ENCODE peak calls at places on chromosomes 16 and 17, in seven cellular contexts. S is DND-41; N is neural progenitor cell; O is heart right ventricle; A is gastrocnemius medialis; B is CD8-positive, alpha-beta memory T cell; K is OCI-LY7. J is an unnamed sample.
A peak's percentile ranks its signal among the peaks of the same experiment; 100 is the strongest.

GRCh38 chr17:15444805-15445204 is 22.6 kb downstream of the CDRT4 start:
- DNase-seq in K (no peak), B (no peak), S (peak; percentile 73), O (no peak), A (no peak), N (no peak), J (no peak)

GRCh38 chr17:64042700-64043485 is 22.5 kb upstream of the ICAM2 start:
- DNase-seq in K (no peak), A (no peak), O (no peak), B (no peak), N (no peak), S (no peak), J (no peak)

GRCh38 chr17:27241346-27241946 is 52.5 kb upstream of the WSB1 start:
- DNase-seq in S (no peak), N (no peak), K (no peak), A (no peak), B (no peak), O (no peak), J (peak; percentile 95)

GRCh38 chr17:39174907-39175694 is 9.1 kb upstream of the ARL5C start:
- DNase-seq in B (peak; percentile 67), K (peak; percentile 91), O (peak; percentile 77), A (peak; percentile 55), S (peak; percentile 86), N (peak; percentile 93), J (peak; percentile 66)

GRCh38 chr17:44900894-44901293 is 1.6 kb upstream of the EFTUD2 start:
- DNase-seq in K (no peak), B (no peak), O (no peak), S (no peak), N (no peak), A (no peak), J (no peak)

GRCh38 chr17:67639555-67639954 is 78.2 kb upstream of the NOL11 start:
- DNase-seq in B (no peak), N (no peak), O (no peak), S (no peak), A (no peak), K (no peak), J (no peak)

GRCh38 chr16:14172200-14172805 is 101.2 kb downstream of the MRTFB start:
- DNase-seq in B (no peak), N (no peak), A (no peak), O (no peak), S (no peak), K (no peak), J (no peak)

GRCh38 chr17:48351916-48352332 is 78.1 kb downstream of the SKAP1 start:
- DNase-seq in B (peak; percentile 24), S (no peak), K (peak; percentile 64), O (no peak), A (no peak), N (peak; percentile 34), J (no peak)

GRCh38 chr17:39981207-39982068 is 831 bp downstream of the PSMD3 start:
- DNase-seq in K (peak; percentile 14), N (peak; percentile 8), B (no peak), S (no peak), O (no peak), A (no peak), J (no peak)

GRCh38 chr16:77385481-77385880 is 49.4 kb downstream of the ADAMTS18 start:
- DNase-seq in S (no peak), K (no peak), A (no peak), B (no peak), O (no peak), N (no peak), J (no peak)

GRCh38 chr17:44628234-44629188 is 27.8 kb upstream of the MEIOC start:
- DNase-seq in A (no peak), B (no peak), N (peak; percentile 96), K (peak; percentile 82), S (no peak), O (peak; percentile 66), J (no peak)

GRCh38 chr17:56908061-56908542 is 5.7 kb downstream of the TRIM25 start:
- DNase-seq in O (peak; percentile 55), B (peak; percentile 17), S (no peak), K (peak; percentile 70), A (no peak), N (no peak), J (no peak)

GRCh38 chr16:25009822-25010221 is 5.3 kb downstream of the ARHGAP17 start:
- DNase-seq in N (no peak), K (no peak), O (peak; percentile 40), A (no peak), B (no peak), S (no peak), J (no peak)

GRCh38 chr17:32015245-32016013 is 8.2 kb downstream of the LRRC37B start:
- DNase-seq in N (no peak), S (no peak), O (no peak), K (no peak), A (peak; percentile 71), B (no peak), J (no peak)

GRCh38 chr17:71071837-71072236 is 902.5 kb downstream of the KCNJ2 start:
- DNase-seq in S (no peak), A (no peak), O (no peak), N (no peak), K (no peak), B (no peak), J (no peak)

GRCh38 chr17:63665527-63666214 is 34.3 kb downstream of the LIMD2 start:
- DNase-seq in B (no peak), S (no peak), A (no peak), N (no peak), O (no peak), K (peak; percentile 48), J (no peak)

GRCh38 chr17:38591759-38592241 is 14.0 kb downstream of the SRCIN1 start:
- DNase-seq in K (no peak), A (no peak), N (no peak), O (no peak), S (peak; percentile 88), B (peak; percentile 30), J (no peak)

GRCh38 chr16:51535591-51535990 is 384.5 kb upstream of the SALL1 start:
- DNase-seq in K (no peak), O (no peak), A (no peak), S (no peak), B (no peak), N (peak; percentile 36), J (no peak)

GRCh38 chr17:8755590-8756255 is 2.6 kb downstream of the SPDYE4 start:
- DNase-seq in N (no peak), O (no peak), S (no peak), K (no peak), B (no peak), A (no peak), J (no peak)
- H3K36me3 ChIP-seq in N (no peaks in the 10 kb centered on the region), O (no peaks in the 10 kb centered on the region), S (no peaks in the 10 kb centered on the region), K (no peaks in the 10 kb centered on the region), B (no peaks in the 10 kb centered on the region), A (no peaks in the 10 kb centered on the region), J (no peaks in the 10 kb centered on the region)

GRCh38 chr17:30821751-30822723 is 2.5 kb downstream of the CRLF3 start:
- DNase-seq in B (no peak), N (no peak), A (no peak), S (no peak), O (no peak), K (peak; percentile 37), J (no peak)

GRCh38 chr17:30824002-30824355 is 513 bp downstream of the CRLF3 start:
- DNase-seq in B (no peak), A (no peak), S (peak; percentile 48), O (no peak), K (peak; percentile 36), N (no peak), J (no peak)

GRCh38 chr17:30824356-30825145 is at the start of gene CRLF3:
- DNase-seq in B (peak; percentile 91), O (peak; percentile 90), N (peak; percentile 97), A (peak; percentile 73), K (peak; percentile 95), S (peak; percentile 92), J (peak; percentile 96)

GRCh38 chr17:30819941-30820705 is 4.4 kb downstream of the CRLF3 start:
- DNase-seq in N (no peak), O (no peak), B (no peak), K (no peak), S (no peak), A (no peak), J (no peak)

DNA sequence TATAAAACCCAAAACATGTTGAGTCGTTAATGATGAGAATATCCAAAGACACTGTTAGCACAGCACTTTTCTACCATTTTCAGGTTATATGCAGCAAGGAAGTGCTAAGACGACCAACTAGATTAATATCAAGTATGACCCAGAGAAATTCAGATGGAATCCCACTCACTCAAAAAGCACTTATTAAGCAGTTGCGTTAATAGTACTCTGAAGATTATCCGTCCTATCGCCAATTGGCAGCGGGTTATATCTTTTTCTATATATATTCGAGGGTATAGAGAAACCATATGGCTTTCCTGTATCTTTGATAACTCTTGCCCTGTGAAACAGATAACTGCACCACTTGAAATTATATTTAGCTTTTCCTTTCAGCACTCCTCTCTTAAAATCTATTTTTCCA is 1.1 kb downstream of the CRLF3 start:
- DNase-seq in B (no peak), S (no peak), N (no peak), O (no peak), A (no peak), K (no peak), J (no peak)
- H3K4me3 ChIP-seq in B (peak overlapping the region; percentile 96), S (peak overlapping the region; percentile 92), N (peak overlapping the region; percentile 83), O (peak overlapping the region; percentile 98), A (peak overlapping the region; percentile 94), K (peak overlapping the region; percentile 80), J (peak overlapping the region; percentile 65)

DNA sequence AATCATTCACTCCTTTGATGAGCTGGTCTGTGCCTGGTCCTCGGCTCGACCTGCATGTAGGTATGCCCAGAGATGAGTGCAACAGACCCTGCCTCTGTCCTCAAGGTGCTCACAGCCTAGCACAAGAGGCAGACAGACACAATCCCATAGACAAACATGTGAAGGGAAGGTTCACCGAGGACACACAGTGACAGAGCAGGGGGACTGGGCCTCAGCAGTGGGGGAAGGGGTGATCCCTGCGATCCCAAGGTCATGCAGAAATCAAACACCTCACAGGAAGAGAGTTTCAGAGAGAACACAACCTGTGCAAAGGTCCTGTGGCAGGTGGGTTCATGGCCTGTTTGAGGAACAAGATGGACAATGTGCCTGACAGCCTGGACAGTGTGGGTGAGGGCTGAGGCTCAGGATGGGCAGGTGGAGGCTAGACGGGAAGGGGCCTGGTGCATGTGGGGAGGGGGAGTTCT is 4.2 kb upstream of the VASN start:
- DNase-seq in O (no peak), S (no peak), A (no peak), N (no peak), K (no peak), B (no peak), J (no peak)
- H3K4me1 ChIP-seq in O (peaks cover 23% of the 10 kb centered on the region), S (no peaks in the 10 kb centered on the region), A (peaks cover 8% of the 10 kb centered on the region), N (peaks cover 7% of the 10 kb centered on the region), K (peaks cover 22% of the 10 kb centered on the region), B (peaks cover 3% of the 10 kb centered on the region), J (peaks cover 5% of the 10 kb centered on the region)

GRCh38 chr17:5361426-5361825 is 58.0 kb downstream of the NUP88 start:
- DNase-seq in K (no peak), A (no peak), S (no peak), N (no peak), B (no peak), O (no peak), J (no peak)

GRCh38 chr17:5365831-5366230 is 53.6 kb downstream of the NUP88 start:
- DNase-seq in O (no peak), N (no peak), B (no peak), K (no peak), A (no peak), S (no peak), J (no peak)

GRCh38 chr17:5362162-5362811 is 57.2 kb downstream of the NUP88 start:
- DNase-seq in S (no peak), O (no peak), K (no peak), B (no peak), A (no peak), N (no peak), J (no peak)

GRCh38 chr17:5364696-5365095 is 54.8 kb downstream of the NUP88 start:
- DNase-seq in S (no peak), N (no peak), K (no peak), B (no peak), A (no peak), O (no peak), J (no peak)

GRCh38 chr17:5364156-5364555 is 55.3 kb downstream of the NUP88 start:
- DNase-seq in B (no peak), O (no peak), K (no peak), S (no peak), A (no peak), N (no peak), J (no peak)
- H3K36me3 ChIP-seq in B (peaks cover 31% of the 10 kb centered on the region), O (peaks cover 38% of the 10 kb centered on the region), K (peaks cover 86% of the 10 kb centered on the region), S (peaks cover 73% of the 10 kb centered on the region), A (no peaks in the 10 kb centered on the region), N (peaks cover 15% of the 10 kb centered on the region), J (no peaks in the 10 kb centered on the region)

J was measured in Caco-2.